ENCODE peak calls at places on chromosomes 1 and 21, in ten cellular contexts. A is AG10803; B is lower leg skin; V is kidney tubule cell; Y is AG20443; L is T follicular helper cell; P is central memory CD4-positive, alpha-beta T cell; N is HFF-Myc; M is activated T-helper 1 cell treated with anti-CD3 and anti-CD28 coated beads, Interleukin-2, amount 50 U/mL, for 16 hours; C is transverse colon. X is an unnamed sample.

GRCh38 chr1:42765271-42765670 is 1.6 kb downstream of the P3H1 start:
- DNase-seq in A (peak), B (no peak), V (peak), Y (no peak), L (no peak), P (no peak), N (no peak), M (no peak), C (no peak), X (no peak)

GRCh38 chr21:35617491-35617890 is 442.8 kb downstream of the SETD4 start:
- DNase-seq in A (peak), B (no peak), V (no peak), Y (no peak), L (no peak), P (no peak), N (no peak), M (no peak), C (no peak), X (no peak)

GRCh38 chr1:32361674-32362473 is 411 bp downstream of the FAM229A start:
- DNase-seq in A (no peak), B (peak), V (peak), Y (peak), L (no peak), P (no peak), N (no peak), M (no peak), C (peak), X (peak)

GRCh38 chr1:43938892-43939587 is 5.4 kb downstream of the ARTN start:
- DNase-seq in A (no peak), B (no peak), V (no peak), Y (no peak), L (no peak), P (no peak), N (no peak), M (no peak), C (no peak), X (no peak)

GRCh38 chr1:7861452-7861851 is 8.6 kb upstream of the UTS2 start:
- DNase-seq in A (no peak), B (no peak), V (no peak), Y (no peak), L (no peak), P (no peak), N (no peak), M (no peak), C (no peak), X (no peak)

GRCh38 chr21:33647560-33647959 is 5.3 kb downstream of the ITSN1 start:
- DNase-seq in A (no peak), B (no peak), V (no peak), Y (no peak), L (no peak), P (no peak), N (no peak), M (no peak), C (no peak), X (no peak)

GRCh38 chr1:67019600-67020136 is 34.3 kb downstream of the SLC35D1 start:
- DNase-seq in A (peak), B (no peak), V (peak), Y (peak), L (no peak), P (no peak), N (peak), M (no peak), C (no peak), X (no peak)

GRCh38 chr21:34526236-34526617 is 14.2 kb upstream of the KCNE1 start:
- DNase-seq in A (no peak), B (no peak), V (no peak), Y (no peak), L (no peak), P (no peak), N (no peak), M (no peak), C (no peak), X (no peak)

GRCh38 chr1:152111515-152111968 is 3.7 kb downstream of the TCHH start:
- DNase-seq in A (peak), B (no peak), V (peak), Y (peak), L (no peak), P (peak), N (no peak), M (no peak), C (no peak), X (no peak)

GRCh38 chr21:15224346-15225086 is 159.7 kb upstream of the NRIP1 start:
- DNase-seq in A (peak), B (no peak), V (peak), Y (peak), L (no peak), P (no peak), N (peak), M (no peak), C (no peak), X (no peak)

GRCh38 chr1:206698011-206698410 is 13.3 kb downstream of the MAPKAPK2 start:
- DNase-seq in A (no peak), B (no peak), V (no peak), Y (no peak), L (no peak), P (no peak), N (no peak), M (no peak), C (no peak), X (no peak)

GRCh38 chr1:156114101-156114918 is at the start of gene LMNA:
- DNase-seq in A (peak), B (peak), V (peak), Y (peak), L (peak), P (peak), N (peak), M (peak), C (peak), X (peak)

GRCh38 chr1:93758842-93759515 is 77.3 kb upstream of the BCAR3 start:
- DNase-seq in A (peak), B (no peak), V (no peak), Y (no peak), L (no peak), P (no peak), N (no peak), M (no peak), C (no peak), X (no peak)

GRCh38 chr1:9203623-9204022 is 31.0 kb upstream of the H6PD start:
- DNase-seq in A (no peak), B (no peak), V (no peak), Y (no peak), L (no peak), P (no peak), N (no peak), M (no peak), C (peak), X (no peak)

GRCh38 chr1:182249201-182249676 is 142.4 kb downstream of the GLUL start:
- DNase-seq in A (no peak), B (peak), V (no peak), Y (no peak), L (no peak), P (no peak), N (no peak), M (no peak), C (peak), X (no peak)

GRCh38 chr1:151282883-151283725 is 1.0 kb downstream of the ZNF687 start:
- DNase-seq in A (no peak), B (peak), V (peak), Y (no peak), L (peak), P (peak), N (no peak), M (no peak), C (peak), X (peak)

GRCh38 chr1:155062702-155063411 is 683 bp upstream of the EFNA4 start:
- DNase-seq in A (no peak), B (no peak), V (peak), Y (peak), L (peak), P (peak), N (no peak), M (peak), C (peak), X (peak)

GRCh38 chr1:83819436-83819835 is 179.5 kb downstream of the TTLL7 start:
- DNase-seq in A (no peak), B (no peak), V (no peak), Y (no peak), L (no peak), P (no peak), N (no peak), M (no peak), C (no peak), X (no peak)

GRCh38 chr21:45506241-45506817 is 35.9 kb downstream of the SLC19A1 start:
- DNase-seq in A (no peak), B (peak), V (no peak), Y (no peak), L (no peak), P (no peak), N (no peak), M (no peak), C (no peak), X (peak)

X was measured in nephron progenitor cell.